ENCODE peak calls at places on chromosomes 3 and 15, in ten cellular contexts. One of them, this sample, is unnamed.

GRCh38 chr3:143000525-143000924 is 845 bp upstream of the U2SURP start:
- DNase-seq in SK-MEL-5: no peak
- DNase-seq in Calu3: peak
- DNase-seq in RWPE1: peak
- DNase-seq in HS-27A: no peak
- DNase-seq in MV-4-11: no peak
- DNase-seq in activated naive CD4-positive, alpha-beta T cell treated with anti-CD3 and anti-CD28 coated beads, Interleukin-2, amount 50 U/mL, for 16 hours: no peak
- DNase-seq in HCT116: no peak
- DNase-seq in testis: peak
- DNase-seq in activated CD8-positive, alpha-beta memory T cell treated with anti-CD3 and anti-CD28 coated beads for 48 hours: no peak
- DNase-seq in this sample: peak

GRCh38 chr3:188830955-188831354 is 340.8 kb upstream of the TPRG1 start:
- DNase-seq in SK-MEL-5: peak
- DNase-seq in Calu3: peak
- DNase-seq in RWPE1: no peak
- DNase-seq in HS-27A: no peak
- DNase-seq in MV-4-11: peak
- DNase-seq in activated naive CD4-positive, alpha-beta T cell treated with anti-CD3 and anti-CD28 coated beads, Interleukin-2, amount 50 U/mL, for 16 hours: no peak
- DNase-seq in HCT116: no peak
- DNase-seq in testis: no peak
- DNase-seq in activated CD8-positive, alpha-beta memory T cell treated with anti-CD3 and anti-CD28 coated beads for 48 hours: no peak
- DNase-seq in this sample: no peak

GRCh38 chr3:37982351-37982750 is 8.2 kb upstream of the VILL start:
- DNase-seq in SK-MEL-5: no peak
- DNase-seq in Calu3: no peak
- DNase-seq in RWPE1: no peak
- DNase-seq in HS-27A: no peak
- DNase-seq in MV-4-11: no peak
- DNase-seq in activated naive CD4-positive, alpha-beta T cell treated with anti-CD3 and anti-CD28 coated beads, Interleukin-2, amount 50 U/mL, for 16 hours: no peak
- DNase-seq in HCT116: no peak
- DNase-seq in testis: no peak
- DNase-seq in activated CD8-positive, alpha-beta memory T cell treated with anti-CD3 and anti-CD28 coated beads for 48 hours: no peak
- DNase-seq in this sample: no peak

GRCh38 chr15:66709884-66710283 is 7.8 kb downstream of the SMAD6 start:
- DNase-seq in SK-MEL-5: no peak
- DNase-seq in Calu3: no peak
- DNase-seq in RWPE1: no peak
- DNase-seq in HS-27A: no peak
- DNase-seq in MV-4-11: no peak
- DNase-seq in activated naive CD4-positive, alpha-beta T cell treated with anti-CD3 and anti-CD28 coated beads, Interleukin-2, amount 50 U/mL, for 16 hours: no peak
- DNase-seq in HCT116: no peak
- DNase-seq in testis: no peak
- DNase-seq in activated CD8-positive, alpha-beta memory T cell treated with anti-CD3 and anti-CD28 coated beads for 48 hours: no peak
- DNase-seq in this sample: no peak

GRCh38 chr15:92910451-92910850 is 10.3 kb downstream of the CHD2 start:
- DNase-seq in SK-MEL-5: no peak
- DNase-seq in Calu3: no peak
- DNase-seq in RWPE1: no peak
- DNase-seq in HS-27A: no peak
- DNase-seq in MV-4-11: peak
- DNase-seq in activated naive CD4-positive, alpha-beta T cell treated with anti-CD3 and anti-CD28 coated beads, Interleukin-2, amount 50 U/mL, for 16 hours: no peak
- DNase-seq in HCT116: no peak
- DNase-seq in testis: no peak
- DNase-seq in activated CD8-positive, alpha-beta memory T cell treated with anti-CD3 and anti-CD28 coated beads for 48 hours: no peak
- DNase-seq in this sample: no peak

GRCh38 chr3:147744967-147745366 is 335.8 kb downstream of the ZIC1 start:
- DNase-seq in SK-MEL-5: no peak
- DNase-seq in Calu3: no peak
- DNase-seq in RWPE1: no peak
- DNase-seq in HS-27A: no peak
- DNase-seq in MV-4-11: no peak
- DNase-seq in activated naive CD4-positive, alpha-beta T cell treated with anti-CD3 and anti-CD28 coated beads, Interleukin-2, amount 50 U/mL, for 16 hours: no peak
- DNase-seq in HCT116: no peak
- DNase-seq in testis: no peak
- DNase-seq in activated CD8-positive, alpha-beta memory T cell treated with anti-CD3 and anti-CD28 coated beads for 48 hours: no peak
- DNase-seq in this sample: no peak

GRCh38 chr3:134677987-134678308 is 27.1 kb upstream of the KY start:
- DNase-seq in SK-MEL-5: no peak
- DNase-seq in Calu3: no peak
- DNase-seq in RWPE1: no peak
- DNase-seq in HS-27A: no peak
- DNase-seq in MV-4-11: no peak
- DNase-seq in activated naive CD4-positive, alpha-beta T cell treated with anti-CD3 and anti-CD28 coated beads, Interleukin-2, amount 50 U/mL, for 16 hours: no peak
- DNase-seq in HCT116: no peak
- DNase-seq in testis: no peak
- DNase-seq in activated CD8-positive, alpha-beta memory T cell treated with anti-CD3 and anti-CD28 coated beads for 48 hours: no peak
- DNase-seq in this sample: no peak

GRCh38 chr3:55893045-55893664 is 406.0 kb upstream of the WNT5A start:
- DNase-seq in SK-MEL-5: no peak
- DNase-seq in Calu3: no peak
- DNase-seq in RWPE1: no peak
- DNase-seq in HS-27A: peak
- DNase-seq in MV-4-11: no peak
- DNase-seq in activated naive CD4-positive, alpha-beta T cell treated with anti-CD3 and anti-CD28 coated beads, Interleukin-2, amount 50 U/mL, for 16 hours: no peak
- DNase-seq in HCT116: no peak
- DNase-seq in testis: no peak
- DNase-seq in activated CD8-positive, alpha-beta memory T cell treated with anti-CD3 and anti-CD28 coated beads for 48 hours: no peak
- DNase-seq in this sample: no peak

GRCh38 chr3:111285691-111286090 is 214.1 kb downstream of the NECTIN3 start:
- DNase-seq in SK-MEL-5: no peak
- DNase-seq in Calu3: no peak
- DNase-seq in RWPE1: no peak
- DNase-seq in HS-27A: no peak
- DNase-seq in MV-4-11: no peak
- DNase-seq in activated naive CD4-positive, alpha-beta T cell treated with anti-CD3 and anti-CD28 coated beads, Interleukin-2, amount 50 U/mL, for 16 hours: no peak
- DNase-seq in HCT116: no peak
- DNase-seq in testis: no peak
- DNase-seq in activated CD8-positive, alpha-beta memory T cell treated with anti-CD3 and anti-CD28 coated beads for 48 hours: no peak
- DNase-seq in this sample: no peak

GRCh38 chr3:173586176-173586575 is 188.6 kb downstream of the NLGN1 start:
- DNase-seq in SK-MEL-5: no peak
- DNase-seq in Calu3: no peak
- DNase-seq in RWPE1: no peak
- DNase-seq in HS-27A: no peak
- DNase-seq in MV-4-11: no peak
- DNase-seq in activated naive CD4-positive, alpha-beta T cell treated with anti-CD3 and anti-CD28 coated beads, Interleukin-2, amount 50 U/mL, for 16 hours: no peak
- DNase-seq in HCT116: no peak
- DNase-seq in testis: no peak
- DNase-seq in activated CD8-positive, alpha-beta memory T cell treated with anti-CD3 and anti-CD28 coated beads for 48 hours: no peak
- DNase-seq in this sample: no peak